ENCODE peak calls at places on chromosomes 13 and 19, in nine cellular contexts. C, V, A, I, B, K, W, Q and G are unnamed samples.

GRCh38 chr19:33492951-33493350 is 28.6 kb downstream of the PEPD start:
- DNase-seq in B (no peak), V (no peak), A (no peak), K (no peak), C (no peak), Q (no peak), W (no peak), I (no peak), G (no peak)

GRCh38 chr13:87094646-87095045 is 576.5 kb upstream of the SLITRK5 start:
- DNase-seq in V (no peak), A (no peak), K (no peak), Q (no peak), I (no peak), C (no peak), B (no peak), W (no peak), G (no peak)

GRCh38 chr19:6226444-6227155 is 53.2 kb downstream of the MLLT1 start:
- DNase-seq in V (no peak), W (no peak), K (no peak), Q (no peak), C (no peak), B (no peak), I (no peak), A (no peak), G (no peak)

GRCh38 chr13:107421028-107421427 is 794.3 kb downstream of the LIG4 start:
- DNase-seq in A (no peak), Q (no peak), I (no peak), V (no peak), B (no peak), W (peak), C (no peak), K (no peak), G (no peak)

GRCh38 chr13:67084066-67084465 is 146.1 kb downstream of the PCDH9 start:
- DNase-seq in K (no peak), C (no peak), A (no peak), Q (no peak), B (no peak), W (no peak), V (no peak), I (no peak), G (no peak)

GRCh38 chr19:45468803-45469131 is 971 bp downstream of the FOSB start:
- DNase-seq in A (no peak), V (no peak), Q (no peak), W (no peak), K (no peak), B (no peak), I (peak), C (no peak), G (no peak)

GRCh38 chr13:46160474-46161066 is 21.4 kb downstream of the LCP1 start:
- DNase-seq in I (peak), V (peak), A (no peak), Q (no peak), B (peak), C (no peak), W (peak), K (no peak), G (no peak)

GRCh38 chr19:14843587-14843986 is 5.1 kb downstream of the OR7A10 start:
- DNase-seq in A (no peak), C (no peak), B (no peak), K (no peak), V (no peak), I (peak), Q (no peak), W (no peak), G (no peak)

GRCh38 chr13:24308068-24308445 is 1.3 kb upstream of the C1QTNF9 start:
- DNase-seq in I (no peak), K (no peak), B (no peak), W (no peak), C (no peak), V (no peak), A (no peak), Q (no peak), G (no peak)

GRCh38 chr13:76455960-76456359 is 430.2 kb downstream of the KCTD12 start:
- DNase-seq in K (no peak), I (peak), C (no peak), W (peak), Q (no peak), A (no peak), B (no peak), V (no peak), G (no peak)

GRCh38 chr19:50639121-50640112 is at the start of gene SYT3:
- DNase-seq in I (peak), K (peak), Q (no peak), B (no peak), C (no peak), V (peak), A (peak), W (peak), G (no peak)

GRCh38 chr19:1944916-1945561 is 4.1 kb downstream of the CSNK1G2 start:
- DNase-seq in A (no peak), I (no peak), B (no peak), Q (no peak), K (no peak), C (no peak), W (no peak), V (no peak), G (no peak)

GRCh38 chr19:27744926-27745844 is 1467.8 kb downstream of the UQCRFS1 start:
- DNase-seq in Q (no peak), I (peak), W (no peak), V (no peak), A (no peak), B (no peak), K (no peak), C (no peak), G (no peak)

GRCh38 chr19:4200940-4201542 is 18.6 kb downstream of the ANKRD24 start:
- DNase-seq in V (no peak), C (no peak), A (no peak), B (no peak), Q (no peak), W (no peak), K (no peak), I (no peak), G (no peak)

GRCh38 chr19:39324242-39324842 is 3.7 kb upstream of the LRFN1 start:
- DNase-seq in B (no peak), K (no peak), C (no peak), Q (no peak), W (no peak), A (no peak), I (no peak), V (no peak), G (no peak)

GRCh38 chr13:21511841-21512240 is 52.7 kb upstream of the ZDHHC20 start:
- DNase-seq in W (peak), I (peak), C (peak), B (no peak), V (no peak), K (no peak), Q (no peak), A (no peak), G (no peak)

GRCh38 chr19:38250821-38251563 is 5.2 kb downstream of the PPP1R14A start:
- DNase-seq in I (no peak), V (no peak), Q (no peak), K (no peak), W (no peak), B (no peak), A (no peak), C (no peak), G (no peak)

GRCh38 chr13:106534844-106535551 is 464 bp downstream of the EFNB2 start:
- DNase-seq in B (no peak), Q (no peak), V (no peak), K (no peak), A (peak), I (peak), W (peak), C (no peak), G (no peak)

GRCh38 chr13:37905736-37906135 is 36.2 kb upstream of the TRPC4 start:
- DNase-seq in C (no peak), B (no peak), K (no peak), I (peak), V (no peak), A (no peak), W (peak), Q (no peak), G (no peak)